ENCODE peak calls at places on chromosomes 16 and 17, in seven cellular contexts. P is PC-9; D is heart left ventricle; V is SK-MEL-5; H is NCI-H1417; C is left lung; R is activated naive CD8-positive, alpha-beta T cell treated with anti-CD3 and anti-CD28 coated beads, Interleukin-2, amount 10 ng/mL, durations not matched to agents 7 days and 5 days. Y is an unnamed sample.

GRCh38 chr16:5640883-5641282 is 543.3 kb upstream of the EEF2KMT start:
- DNase-seq in H (no peak), P (no peak), D (no peak), C (no peak), R (no peak), V (no peak), Y (no peak)

GRCh38 chr16:57235128-57236092 is 9.6 kb upstream of the ARL2BP start:
- DNase-seq in V (no peak), P (no peak), R (no peak), C (no peak), D (no peak), H (peak; percentile 60), Y (no peak)

GRCh38 chr17:1755252-1755992 is 6.4 kb upstream of the SERPINF1 start:
- DNase-seq in V (no peak), H (peak; percentile 9), D (no peak), C (no peak), P (no peak), R (no peak), Y (no peak)

GRCh38 chr16:17590711-17591654 is 120.2 kb upstream of the XYLT1 start:
- DNase-seq in H (no peak), P (no peak), C (no peak), D (no peak), V (no peak), R (no peak), Y (no peak)

GRCh38 chr17:7932483-7932891 is 481 bp downstream of the CNTROB start:
- DNase-seq in R (peak; percentile 47), D (no peak), H (no peak), C (peak; percentile 45), P (no peak), V (peak; percentile 21), Y (peak; percentile 5)

GRCh38 chr17:55750750-55751641 is at the start of gene PCTP:
- DNase-seq in C (peak; percentile 96), H (peak; percentile 4), D (peak; percentile 95), V (peak; percentile 96), P (peak; percentile 96), R (peak; percentile 88), Y (peak; percentile 94)

GRCh38 chr16:72568502-72568901 is 396.5 kb upstream of the PMFBP1 start:
- DNase-seq in H (no peak), R (no peak), V (no peak), D (no peak), C (no peak), P (no peak), Y (no peak)

GRCh38 chr17:28334176-28334575 is 1.1 kb downstream of the IFT20 start:
- DNase-seq in C (no peak), V (no peak), P (no peak), R (no peak), D (no peak), H (no peak), Y (no peak)

GRCh38 chr17:60555786-60556185 is 29.7 kb upstream of the APPBP2 start:
- DNase-seq in H (no peak), C (no peak), P (no peak), V (no peak), R (no peak), D (no peak), Y (no peak)

GRCh38 chr17:77231076-77231871 is 90.5 kb downstream of the SEC14L1 start:
- DNase-seq in C (no peak), H (no peak), D (no peak), V (no peak), P (no peak), R (no peak), Y (no peak)

GRCh38 chr16:70749681-70750601 is 51.0 kb downstream of the VAC14 start:
- DNase-seq in R (no peak), H (peak; percentile 10), V (no peak), D (no peak), C (no peak), P (no peak), Y (no peak)

GRCh38 chr17:4369557-4370230 is 3.2 kb upstream of the UBE2G1 start:
- DNase-seq in R (no peak), H (no peak), P (no peak), D (no peak), C (no peak), V (no peak), Y (no peak)

GRCh38 chr16:19288872-19289799 is 3.6 kb downstream of the CLEC19A start:
- DNase-seq in H (no peak), V (peak; percentile 24), P (no peak), D (no peak), R (no peak), C (no peak), Y (no peak)

GRCh38 chr16:77234611-77235010 is 35.4 kb downstream of the SYCE1L start:
- DNase-seq in C (no peak), R (no peak), V (peak; percentile 10), H (no peak), P (no peak), D (no peak), Y (peak; percentile 27)

GRCh38 chr16:58500329-58501241 is 642 bp downstream of the NDRG4 start:
- DNase-seq in C (no peak), D (no peak), V (no peak), P (no peak), H (peak; percentile 81), R (no peak), Y (no peak)

GRCh38 chr16:50293994-50294855 is 27.9 kb downstream of the ADCY7 start:
- DNase-seq in P (no peak), D (no peak), V (no peak), H (no peak), C (no peak), R (no peak), Y (no peak)

GRCh38 chr17:1813088-1813487 is 16.6 kb downstream of the SMYD4 start:
- DNase-seq in H (no peak), V (no peak), D (no peak), P (no peak), C (no peak), R (no peak), Y (no peak)

GRCh38 chr16:4373909-4374742 is 2.5 kb downstream of the VASN start:
- DNase-seq in R (no peak), H (no peak), C (peak; percentile 81), P (peak; percentile 85), D (peak; percentile 60), V (no peak), Y (peak; percentile 82)

GRCh38 chr17:81867123-81867951 is 3.8 kb downstream of the ARHGDIA start:
- DNase-seq in H (no peak), P (peak; percentile 52), V (peak; percentile 83), R (peak; percentile 54), D (no peak), C (no peak), Y (peak; percentile 61)

GRCh38 chr17:29929006-29929543 is 953 bp downstream of the SSH2 start:
- DNase-seq in H (peak; percentile 72), R (no peak), V (peak; percentile 69), D (peak; percentile 11), P (peak; percentile 22), C (no peak), Y (peak; percentile 35)

GRCh38 chr16:50627419-50627818 is 53.7 kb downstream of the SNX20 start:
- DNase-seq in P (no peak), H (no peak), D (peak; percentile 52), C (no peak), V (peak; percentile 6), R (peak; percentile 51), Y (peak; percentile 19)

GRCh38 chr16:84729716-84730320 is 30.0 kb downstream of the USP10 start:
- DNase-seq in P (no peak), H (peak; percentile 9), C (no peak), R (no peak), V (no peak), D (no peak), Y (no peak)

GRCh38 chr16:90046971-90047713 is 27.9 kb upstream of the DBNDD1 start:
- DNase-seq in V (no peak), C (peak; percentile 80), R (no peak), D (peak; percentile 45), H (peak; percentile 35), P (peak; percentile 80), Y (peak; percentile 52)

GRCh38 chr17:9902116-9902515 is 3.0 kb downstream of the RCVRN start:
- DNase-seq in V (no peak), P (no peak), D (no peak), H (no peak), C (no peak), R (no peak), Y (no peak)

GRCh38 chr16:24997665-24998064 is 17.5 kb downstream of the ARHGAP17 start:
- DNase-seq in R (no peak), V (no peak), D (no peak), H (no peak), P (no peak), C (no peak), Y (no peak)

GRCh38 chr17:27323538-27324212 is 29.8 kb downstream of the WSB1 start:
- DNase-seq in H (peak; percentile 13), R (no peak), V (peak; percentile 93), C (peak; percentile 89), P (peak; percentile 77), D (peak; percentile 86), Y (peak; percentile 69)

GRCh38 chr17:11900103-11900502 is 97.2 kb downstream of the ZNF18 start:
- DNase-seq in P (no peak), D (no peak), V (peak; percentile 61), R (no peak), C (no peak), H (no peak), Y (no peak)

GRCh38 chr16:56915311-56916105 is 16.4 kb upstream of the HERPUD1 start:
- DNase-seq in C (no peak), D (peak; percentile 30), R (no peak), P (no peak), V (no peak), H (no peak), Y (no peak)

GRCh38 chr16:87740909-87741424 is 24.8 kb downstream of the KLHDC4 start:
- DNase-seq in V (peak; percentile 91), C (no peak), R (no peak), H (no peak), D (peak; percentile 42), P (no peak), Y (no peak)

GRCh38 chr17:73156887-73157870 is 7.6 kb upstream of the SSTR2 start:
- DNase-seq in D (no peak), P (no peak), R (no peak), C (no peak), V (no peak), H (no peak), Y (no peak)

GRCh38 chr17:75848523-75849303 is 4.5 kb upstream of the UNC13D start:
- DNase-seq in V (peak; percentile 83), P (peak; percentile 58), R (peak; percentile 85), D (peak; percentile 80), H (no peak), C (peak; percentile 81), Y (peak; percentile 82)

Y was measured in Calu3.